ENCODE peak calls at places on chromosomes 2 and 18, in five cellular contexts. H is stimulated activated CD4-positive, alpha-beta T cell treated with anti-CD3 and anti-CD28 coated beads, TNF-alpha, amount 100 ng/mL, for 4 hours; R is NAMALWA; Q is skeletal muscle cell; U is NCI-H1694 treated with DMSO at 0.1 percent for 48 hours. B is an unnamed sample.

GRCh38 chr18:58005885-58006523 is 38.0 kb upstream of the NEDD4L start:
- DNase-seq in H (no peak), R (no peak), Q (peak), U (no peak), B (no peak)

GRCh38 chr2:175619591-175619990 is 382.5 kb downstream of the LNPK start:
- DNase-seq in H (no peak), R (no peak), Q (no peak), U (no peak), B (no peak)

GRCh38 chr2:24402242-24403092 is 42.1 kb upstream of the ITSN2 start:
- DNase-seq in H (no peak), R (no peak), Q (no peak), U (no peak), B (no peak)

GRCh38 chr2:134774786-134775641 is 56.2 kb upstream of the TMEM163 start:
- DNase-seq in H (no peak), R (no peak), Q (no peak), U (no peak), B (no peak)

GRCh38 chr2:37365669-37366068 is 21.2 kb downstream of the QPCT start:
- DNase-seq in H (no peak), R (no peak), Q (no peak), U (no peak), B (no peak)

GRCh38 chr2:187982668-187983067 is 309.0 kb upstream of the GULP1 start:
- DNase-seq in H (no peak), R (peak), Q (peak), U (no peak), B (no peak)

GRCh38 chr18:10315542-10315941 is 138.9 kb upstream of the APCDD1 start:
- DNase-seq in H (no peak), R (no peak), Q (no peak), U (no peak), B (no peak)

GRCh38 chr2:60230037-60230436 is 323.4 kb downstream of the BCL11A start:
- DNase-seq in H (no peak), R (no peak), Q (no peak), U (no peak), B (no peak)

GRCh38 chr2:144015036-144015435 is 504.9 kb downstream of the ZEB2 start:
- DNase-seq in H (no peak), R (no peak), Q (peak), U (no peak), B (no peak)

GRCh38 chr2:84057917-84058316 is 401.2 kb downstream of the SUCLG1 start:
- DNase-seq in H (no peak), R (no peak), Q (no peak), U (no peak), B (no peak)

B was measured in DMS 273 treated with DMSO at 0.1 percent for 48 hours.